ENCODE peak calls at places on chromosome 7, in six cellular contexts. One of them, this sample, is unnamed.

GRCh38 chr7:37109853-37110252 is 338.8 kb downstream of the ELMO1 start:
- DNase-seq in endothelial cell: no peak
- DNase-seq in PC-3: no peak
- DNase-seq in stomach: no peak
- DNase-seq in cardiac muscle cell: peak; percentile 35
- DNase-seq in coronary artery: no peak
- DNase-seq in this sample: no peak

GRCh38 chr7:27107901-27108381 is 5.5 kb upstream of the HOXA2 start:
- DNase-seq in endothelial cell: no peak
- DNase-seq in PC-3: no peak
- DNase-seq in stomach: no peak
- DNase-seq in cardiac muscle cell: no peak
- DNase-seq in coronary artery: no peak
- DNase-seq in this sample: peak; percentile 70

GRCh38 chr7:115906690-115907089 is 123.9 kb downstream of the TFEC start:
- DNase-seq in endothelial cell: no peak
- DNase-seq in PC-3: no peak
- DNase-seq in stomach: no peak
- DNase-seq in cardiac muscle cell: no peak
- DNase-seq in coronary artery: no peak
- DNase-seq in this sample: no peak

GRCh38 chr7:69564454-69565417 is 33.5 kb upstream of the AUTS2 start:
- DNase-seq in endothelial cell: no peak
- DNase-seq in PC-3: no peak
- DNase-seq in stomach: no peak
- DNase-seq in cardiac muscle cell: peak; percentile 86
- DNase-seq in coronary artery: no peak
- DNase-seq in this sample: peak; percentile 86

GRCh38 chr7:50664461-50664922 is 99.3 kb upstream of the DDC start:
- DNase-seq in endothelial cell: no peak
- DNase-seq in PC-3: peak; percentile 85
- DNase-seq in stomach: no peak
- DNase-seq in cardiac muscle cell: peak; percentile 64
- DNase-seq in coronary artery: no peak
- DNase-seq in this sample: no peak

GRCh38 chr7:107327986-107328569 is 141.8 kb upstream of the GPR22 start:
- DNase-seq in endothelial cell: no peak
- DNase-seq in PC-3: peak; percentile 86
- DNase-seq in stomach: no peak
- DNase-seq in cardiac muscle cell: no peak
- DNase-seq in coronary artery: no peak
- DNase-seq in this sample: no peak

GRCh38 chr7:105963038-105963667 is at the start of gene CDHR3:
- DNase-seq in endothelial cell: no peak
- DNase-seq in PC-3: no peak
- DNase-seq in stomach: peak; percentile 72
- DNase-seq in cardiac muscle cell: no peak
- DNase-seq in coronary artery: no peak
- DNase-seq in this sample: no peak

GRCh38 chr7:130741336-130741995 is 7.5 kb upstream of the KLF14 start:
- DNase-seq in endothelial cell: no peak
- DNase-seq in PC-3: no peak
- DNase-seq in stomach: no peak
- DNase-seq in cardiac muscle cell: no peak
- DNase-seq in coronary artery: no peak
- DNase-seq in this sample: no peak

GRCh38 chr7:35849954-35850353 is 49.1 kb downstream of the SEPTIN7 start:
- DNase-seq in endothelial cell: no peak
- DNase-seq in PC-3: no peak
- DNase-seq in stomach: no peak
- DNase-seq in cardiac muscle cell: no peak
- DNase-seq in coronary artery: no peak
- DNase-seq in this sample: no peak

GRCh38 chr7:114789161-114789560 is 132.7 kb upstream of the MDFIC start:
- DNase-seq in endothelial cell: no peak
- DNase-seq in PC-3: peak; percentile 60
- DNase-seq in stomach: no peak
- DNase-seq in cardiac muscle cell: peak; percentile 28
- DNase-seq in coronary artery: no peak
- DNase-seq in this sample: no peak

GRCh38 chr7:68623030-68623429 is 975.2 kb upstream of the AUTS2 start:
- DNase-seq in endothelial cell: no peak
- DNase-seq in PC-3: no peak
- DNase-seq in stomach: no peak
- DNase-seq in cardiac muscle cell: no peak
- DNase-seq in coronary artery: no peak
- DNase-seq in this sample: no peak

GRCh38 chr7:139075031-139075652 is 34.4 kb downstream of the ZC3HAV1 start:
- DNase-seq in endothelial cell: peak; percentile 62
- DNase-seq in PC-3: peak; percentile 83
- DNase-seq in stomach: peak; percentile 65
- DNase-seq in cardiac muscle cell: peak; percentile 89
- DNase-seq in coronary artery: peak; percentile 77
- DNase-seq in this sample: peak; percentile 86

GRCh38 chr7:142481548-142481947 is 223.7 kb upstream of the PRSS58 start:
- DNase-seq in endothelial cell: no peak
- DNase-seq in PC-3: peak; percentile 28
- DNase-seq in stomach: no peak
- DNase-seq in cardiac muscle cell: peak; percentile 38
- DNase-seq in coronary artery: no peak
- DNase-seq in this sample: no peak

GRCh38 chr7:26187380-26188290 is 12.9 kb downstream of the HNRNPA2B1 start:
- DNase-seq in endothelial cell: no peak
- DNase-seq in PC-3: peak; percentile 24
- DNase-seq in stomach: no peak
- DNase-seq in cardiac muscle cell: no peak
- DNase-seq in coronary artery: no peak
- DNase-seq in this sample: no peak

GRCh38 chr7:101614939-101615302 is 14.2 kb downstream of the MYL10 start:
- DNase-seq in endothelial cell: no peak
- DNase-seq in PC-3: peak; percentile 67
- DNase-seq in stomach: no peak
- DNase-seq in cardiac muscle cell: no peak
- DNase-seq in coronary artery: peak; percentile 86
- DNase-seq in this sample: no peak

GRCh38 chr7:86961686-86962085 is 97.8 kb downstream of the ELAPOR2 start:
- DNase-seq in endothelial cell: no peak
- DNase-seq in PC-3: no peak
- DNase-seq in stomach: no peak
- DNase-seq in cardiac muscle cell: no peak
- DNase-seq in coronary artery: no peak
- DNase-seq in this sample: no peak

GRCh38 chr7:143974457-143974856 is 19.8 kb downstream of the OR2F1 start:
- DNase-seq in endothelial cell: no peak
- DNase-seq in PC-3: peak; percentile 82
- DNase-seq in stomach: no peak
- DNase-seq in cardiac muscle cell: peak; percentile 47
- DNase-seq in coronary artery: no peak
- DNase-seq in this sample: no peak

GRCh38 chr7:145850636-145851035 is 266.0 kb upstream of the CNTNAP2 start:
- DNase-seq in endothelial cell: no peak
- DNase-seq in PC-3: no peak
- DNase-seq in stomach: no peak
- DNase-seq in cardiac muscle cell: no peak
- DNase-seq in coronary artery: no peak
- DNase-seq in this sample: no peak

GRCh38 chr7:128378637-128379036 is 17.1 kb upstream of the PRRT4 start:
- DNase-seq in endothelial cell: no peak
- DNase-seq in PC-3: no peak
- DNase-seq in stomach: no peak
- DNase-seq in cardiac muscle cell: no peak
- DNase-seq in coronary artery: no peak
- DNase-seq in this sample: no peak

GRCh38 chr7:128379900-128380806 is 18.7 kb upstream of the PRRT4 start:
- DNase-seq in endothelial cell: no peak
- DNase-seq in PC-3: no peak
- DNase-seq in stomach: no peak
- DNase-seq in cardiac muscle cell: no peak
- DNase-seq in coronary artery: no peak
- DNase-seq in this sample: no peak

GRCh38 chr7:128383781-128384180 is 22.3 kb upstream of the PRRT4 start:
- DNase-seq in endothelial cell: no peak
- DNase-seq in PC-3: peak; percentile 16
- DNase-seq in stomach: no peak
- DNase-seq in cardiac muscle cell: no peak
- DNase-seq in coronary artery: no peak
- DNase-seq in this sample: no peak

GRCh38 chr7:128380807-128381130 is 19.3 kb upstream of the PRRT4 start:
- DNase-seq in endothelial cell: no peak
- DNase-seq in PC-3: no peak
- DNase-seq in stomach: no peak
- DNase-seq in cardiac muscle cell: no peak
- DNase-seq in coronary artery: no peak
- DNase-seq in this sample: no peak

DNA sequence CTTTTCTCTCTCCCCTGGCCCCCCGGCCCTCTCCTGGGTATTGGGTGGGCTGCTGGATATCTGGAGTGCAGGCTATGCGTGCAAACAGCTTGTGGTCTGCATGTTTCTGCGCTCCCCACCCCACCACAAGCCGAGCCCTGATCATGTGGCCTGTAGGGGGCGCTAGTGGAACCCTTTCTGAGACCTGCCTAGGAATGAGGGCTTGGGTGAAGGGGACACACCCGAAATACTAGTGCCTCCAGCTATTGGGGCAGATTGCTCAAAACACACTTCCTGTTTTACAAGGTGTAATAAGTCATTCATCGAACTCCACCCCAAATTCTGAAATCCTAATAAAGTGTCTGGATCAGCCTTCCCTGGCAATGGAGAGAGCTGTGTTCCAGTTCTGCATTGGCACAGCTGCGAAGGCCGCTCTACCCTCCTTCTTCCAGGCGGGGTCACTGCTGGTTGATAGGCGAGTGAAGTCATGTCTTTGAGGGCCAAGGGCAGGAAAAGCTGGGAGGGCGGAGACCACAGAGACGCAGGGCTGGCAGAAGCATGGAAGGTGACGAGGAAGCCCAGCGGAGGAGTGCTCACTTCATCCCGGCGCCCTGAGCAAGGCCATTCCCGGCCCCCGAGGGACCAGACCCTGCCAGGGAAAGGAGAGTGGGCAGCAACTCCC is 19.8 kb upstream of the PRRT4 start:
- DNase-seq in endothelial cell: peak; percentile 63
- DNase-seq in PC-3: peak; percentile 50
- DNase-seq in stomach: no peak
- DNase-seq in cardiac muscle cell: no peak
- DNase-seq in coronary artery: peak; percentile 77
- DNase-seq in this sample: no peak
- TF ChIP-seq CTCF in endothelial cell: peak; percentile 75
- TF ChIP-seq CTCF in PC-3: peak; percentile 77
- TF ChIP-seq CTCF in stomach: no peak
- TF ChIP-seq CTCF in cardiac muscle cell: peak; percentile 69
- TF ChIP-seq CTCF in coronary artery: no peak
- TF ChIP-seq CTCF in this sample: peak; percentile 52

GRCh38 chr7:44105832-44106231 is 1.7 kb downstream of the AEBP1 start:
- DNase-seq in endothelial cell: no peak
- DNase-seq in PC-3: no peak
- DNase-seq in stomach: no peak
- DNase-seq in cardiac muscle cell: no peak
- DNase-seq in coronary artery: no peak
- DNase-seq in this sample: no peak

GRCh38 chr7:44103941-44104879 is at the start of gene AEBP1:
- DNase-seq in endothelial cell: peak; percentile 51
- DNase-seq in PC-3: no peak
- DNase-seq in stomach: no peak
- DNase-seq in cardiac muscle cell: peak; percentile 50
- DNase-seq in coronary artery: no peak
- DNase-seq in this sample: no peak

GRCh38 chr7:44106311-44107065 is 2.3 kb downstream of the AEBP1 start:
- DNase-seq in endothelial cell: no peak
- DNase-seq in PC-3: no peak
- DNase-seq in stomach: no peak
- DNase-seq in cardiac muscle cell: no peak
- DNase-seq in coronary artery: no peak
- DNase-seq in this sample: no peak

GRCh38 chr7:44103566-44103940 is 592 bp upstream of the AEBP1 start:
- DNase-seq in endothelial cell: no peak
- DNase-seq in PC-3: no peak
- DNase-seq in stomach: no peak
- DNase-seq in cardiac muscle cell: no peak
- DNase-seq in coronary artery: no peak
- DNase-seq in this sample: no peak

GRCh38 chr7:44104880-44105771 is 981 bp downstream of the AEBP1 start:
- DNase-seq in endothelial cell: no peak
- DNase-seq in PC-3: no peak
- DNase-seq in stomach: no peak
- DNase-seq in cardiac muscle cell: peak; percentile 60
- DNase-seq in coronary artery: no peak
- DNase-seq in this sample: no peak
- TF ChIP-seq CTCF in endothelial cell: no peak
- TF ChIP-seq CTCF in PC-3: no peak
- TF ChIP-seq CTCF in stomach: no peak
- TF ChIP-seq CTCF in cardiac muscle cell: no peak
- TF ChIP-seq CTCF in coronary artery: no peak
- TF ChIP-seq CTCF in this sample: no peak

DNA sequence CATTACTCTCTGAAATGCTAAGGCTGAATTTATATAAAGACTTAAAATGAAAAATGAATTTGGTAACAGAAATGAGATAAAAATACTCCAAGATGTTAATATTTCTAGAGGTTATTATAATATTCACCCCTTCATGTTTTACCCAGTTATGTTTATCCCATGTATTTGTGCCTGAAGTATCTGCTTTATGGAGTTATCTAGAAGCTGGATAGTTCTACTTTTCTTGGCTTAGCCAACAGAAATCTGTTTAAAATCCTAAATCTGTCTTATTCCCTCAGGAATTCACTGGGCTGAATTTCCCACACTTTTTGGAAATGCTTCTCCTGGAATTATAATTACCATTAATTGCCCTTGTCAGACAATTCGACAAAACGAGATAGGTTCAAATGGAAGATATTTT is 201.6 kb downstream of the THSD7A start:
- DNase-seq in endothelial cell: no peak
- DNase-seq in PC-3: no peak
- DNase-seq in stomach: no peak
- DNase-seq in cardiac muscle cell: no peak
- DNase-seq in coronary artery: no peak
- DNase-seq in this sample: no peak
- TF ChIP-seq CTCF in endothelial cell: no peak
- TF ChIP-seq CTCF in PC-3: no peak
- TF ChIP-seq CTCF in stomach: no peak
- TF ChIP-seq CTCF in cardiac muscle cell: no peak
- TF ChIP-seq CTCF in coronary artery: no peak
- TF ChIP-seq CTCF in this sample: no peak

GRCh38 chr7:2936891-2937580 is 92.9 kb upstream of the GNA12 start:
- DNase-seq in endothelial cell: no peak
- DNase-seq in PC-3: no peak
- DNase-seq in stomach: no peak
- DNase-seq in cardiac muscle cell: no peak
- DNase-seq in coronary artery: peak; percentile 40
- DNase-seq in this sample: no peak

GRCh38 chr7:2932761-2933251 is 88.7 kb upstream of the GNA12 start:
- DNase-seq in endothelial cell: no peak
- DNase-seq in PC-3: no peak
- DNase-seq in stomach: no peak
- DNase-seq in cardiac muscle cell: no peak
- DNase-seq in coronary artery: peak; percentile 65
- DNase-seq in this sample: no peak

GRCh38 chr7:2936301-2936700 is 92.2 kb upstream of the GNA12 start:
- DNase-seq in endothelial cell: no peak
- DNase-seq in PC-3: no peak
- DNase-seq in stomach: no peak
- DNase-seq in cardiac muscle cell: no peak
- DNase-seq in coronary artery: peak; percentile 14
- DNase-seq in this sample: no peak

GRCh38 chr7:2934984-2935740 is 91.1 kb upstream of the GNA12 start:
- DNase-seq in endothelial cell: no peak
- DNase-seq in PC-3: no peak
- DNase-seq in stomach: no peak
- DNase-seq in cardiac muscle cell: no peak
- DNase-seq in coronary artery: peak; percentile 36
- DNase-seq in this sample: no peak

GRCh38 chr7:2934211-2934731 is 90.2 kb upstream of the GNA12 start:
- DNase-seq in endothelial cell: no peak
- DNase-seq in PC-3: peak; percentile 64
- DNase-seq in stomach: no peak
- DNase-seq in cardiac muscle cell: peak; percentile 64
- DNase-seq in coronary artery: peak; percentile 54
- DNase-seq in this sample: no peak
- TF ChIP-seq CTCF in endothelial cell: no peak
- TF ChIP-seq CTCF in PC-3: no peak
- TF ChIP-seq CTCF in stomach: no peak
- TF ChIP-seq CTCF in cardiac muscle cell: no peak
- TF ChIP-seq CTCF in coronary artery: no peak
- TF ChIP-seq CTCF in this sample: no peak